ENCODE peak calls at places on chromosome 22, in ten cellular contexts. F is K562, Y is IMR-90, L is neural progenitor cell, G is astrocyte, B is PC-3, Z is H9, M is A549, V is fibroblast of lung, W is HCT116. N is an unnamed sample.

GRCh38 chr22:38296372-38296771 is 20.9 kb downstream of the CSNK1E start:
- DNase-seq in B (no peak), W (no peak), V (no peak), F (no peak), L (no peak), M (no peak), G (no peak), Z (no peak), Y (no peak), N (peak; percentile 70)

GRCh38 chr22:49289822-49290221 is 537.9 kb downstream of the BRD1 start:
- DNase-seq in W (no peak), L (no peak), B (no peak), V (no peak), Z (no peak), F (no peak), M (no peak), Y (no peak), G (no peak), N (no peak)

GRCh38 chr22:42192547-42192946 is 61.9 kb upstream of the CYP2D6 start:
- DNase-seq in G (no peak), W (no peak), L (no peak), F (no peak), Y (no peak), V (no peak), Z (no peak), M (no peak), B (no peak), N (no peak)

GRCh38 chr22:27993774-27994350 is 74.8 kb upstream of the PITPNB start:
- DNase-seq in L (no peak), Y (no peak), B (no peak), M (no peak), Z (no peak), G (no peak), F (no peak), W (no peak), V (no peak), N (no peak)

GRCh38 chr22:17783317-17783716 is 9.0 kb upstream of the BID start:
- DNase-seq in W (no peak), G (no peak), B (no peak), Z (no peak), V (no peak), Y (no peak), L (no peak), F (no peak), M (no peak), N (no peak)

GRCh38 chr22:27632451-27633295 is 168.9 kb downstream of the MN1 start:
- DNase-seq in B (no peak), M (no peak), Z (no peak), F (peak; percentile 40), L (no peak), V (no peak), Y (no peak), G (peak; percentile 29), W (no peak), N (peak; percentile 12)

GRCh38 chr22:16801088-16801487 is 24.1 kb downstream of the XKR3 start:
- DNase-seq in G (no peak), Y (no peak), B (no peak), M (no peak), L (no peak), V (no peak), Z (no peak), W (no peak), F (no peak), N (no peak)

GRCh38 chr22:43401661-43402060 is 10.2 kb upstream of the MPPED1 start:
- DNase-seq in F (no peak), Y (no peak), W (no peak), V (no peak), M (no peak), B (no peak), Z (no peak), L (no peak), G (no peak), N (no peak)

GRCh38 chr22:45879552-45879949 is 97.4 kb downstream of the WNT7B start:
- DNase-seq in V (no peak), M (no peak), F (no peak), Z (peak; percentile 11), B (no peak), G (no peak), W (no peak), Y (no peak), L (no peak), N (no peak)

GRCh38 chr22:31244044-31244942 is 32.2 kb downstream of the LIMK2 start:
- DNase-seq in F (no peak), W (peak; percentile 33), M (peak; percentile 63), Y (peak; percentile 80), Z (peak; percentile 83), G (peak; percentile 97), L (peak; percentile 46), B (peak; percentile 68), V (peak; percentile 61), N (peak; percentile 74)

GRCh38 chr22:24543068-24543675 is 11.8 kb downstream of the GUCD1 start:
- DNase-seq in F (no peak), L (no peak), W (no peak), B (no peak), V (no peak), G (no peak), Y (no peak), M (no peak), Z (no peak), N (no peak)

GRCh38 chr22:25782831-25783230 is 40.8 kb downstream of the MYO18B start:
- DNase-seq in Z (no peak), Y (no peak), F (no peak), L (no peak), V (no peak), B (no peak), M (no peak), W (no peak), G (no peak), N (no peak)

DNA sequence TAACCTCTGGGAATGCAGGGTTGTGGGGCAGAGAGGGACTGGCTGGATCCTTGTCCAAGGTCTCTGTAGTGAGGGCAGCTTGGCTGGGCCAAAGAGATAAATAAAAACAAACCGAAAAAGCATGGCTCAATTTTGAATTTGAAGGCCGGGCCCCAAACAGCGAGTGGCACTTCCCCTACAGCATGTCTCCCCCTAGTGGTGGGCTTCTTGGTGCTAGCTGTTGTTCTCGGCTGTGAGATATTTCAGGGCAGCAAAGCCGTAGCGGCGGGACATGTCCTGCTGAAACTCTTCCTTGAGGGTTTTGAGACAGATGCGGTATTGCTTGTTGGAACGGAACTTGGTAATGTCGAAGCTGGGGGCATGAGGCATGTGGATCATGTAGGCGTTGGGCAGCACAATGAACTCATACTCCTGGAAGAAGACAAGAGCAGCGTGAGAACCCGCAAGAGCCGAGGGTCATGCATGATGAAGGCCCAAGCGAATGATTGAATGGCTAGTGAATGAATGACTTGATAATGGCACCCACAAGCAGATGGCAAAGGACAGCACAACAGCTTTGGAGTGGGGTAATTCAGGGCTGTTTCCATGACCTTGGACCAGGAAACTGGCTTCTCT is 216.1 kb upstream of the SYN3 start:
- DNase-seq in Y (no peak), V (no peak), G (no peak), Z (peak; percentile 71), M (peak; percentile 22), B (no peak), L (peak; percentile 70), W (no peak), F (peak; percentile 35), N (no peak)
- TF ChIP-seq CTCF in Y (no peak), V (peak; percentile 21), G (no peak), Z (peak; percentile 86), M (no peak), B (peak; percentile 36), L (peak; percentile 77), W (no peak), F (peak; percentile 61), N (peak; percentile 70)

DNA sequence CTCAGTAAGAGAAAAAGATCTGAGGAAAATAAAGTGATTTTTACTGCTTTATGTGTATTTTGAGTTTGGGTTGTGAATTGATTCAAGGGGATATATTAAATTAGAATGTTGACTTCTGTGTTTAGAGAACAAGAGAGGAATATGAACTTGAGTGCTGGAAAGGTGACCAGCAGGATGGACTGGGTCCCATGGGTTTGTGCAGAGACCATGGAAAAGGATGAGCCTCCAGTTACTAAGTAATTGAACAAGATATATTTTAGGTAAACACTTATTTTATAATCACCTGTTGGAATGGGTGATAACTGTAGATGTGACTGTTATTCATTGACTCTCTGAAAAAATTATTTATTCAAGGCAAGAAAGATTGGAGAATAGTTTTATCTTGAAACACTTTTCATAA is 82.0 kb upstream of the TOP3B start:
- DNase-seq in F (no peak), Y (no peak), Z (no peak), M (no peak), B (no peak), G (no peak), L (no peak), V (no peak), W (no peak), N (no peak)
- H3K4me2 ChIP-seq in F (no peak overlapping the region), Y (no peak overlapping the region), Z (no peak overlapping the region), M (no peak overlapping the region), B (no peak overlapping the region), G (no peak overlapping the region), L (no peak overlapping the region), V (no peak overlapping the region), W (no peak overlapping the region), N (no peak overlapping the region)

GRCh38 chr22:47325249-47325648 is 562.8 kb downstream of the TBC1D22A start:
- DNase-seq in L (no peak), Z (no peak), B (no peak), F (no peak), W (no peak), M (no peak), Y (no peak), V (no peak), G (no peak), N (no peak)
- H3K4me1 ChIP-seq in L (no peaks in the 10 kb centered on the region), Z (no peaks in the 10 kb centered on the region), B (peaks cover 15% of the 10 kb centered on the region), F (no peaks in the 10 kb centered on the region), W (peaks cover 36% of the 10 kb centered on the region), M (peaks cover 15% of the 10 kb centered on the region), Y (peaks cover 4% of the 10 kb centered on the region), V (peaks cover 8% of the 10 kb centered on the region), G (peaks cover 18% of the 10 kb centered on the region), N (peaks cover 5% of the 10 kb centered on the region)

DNA sequence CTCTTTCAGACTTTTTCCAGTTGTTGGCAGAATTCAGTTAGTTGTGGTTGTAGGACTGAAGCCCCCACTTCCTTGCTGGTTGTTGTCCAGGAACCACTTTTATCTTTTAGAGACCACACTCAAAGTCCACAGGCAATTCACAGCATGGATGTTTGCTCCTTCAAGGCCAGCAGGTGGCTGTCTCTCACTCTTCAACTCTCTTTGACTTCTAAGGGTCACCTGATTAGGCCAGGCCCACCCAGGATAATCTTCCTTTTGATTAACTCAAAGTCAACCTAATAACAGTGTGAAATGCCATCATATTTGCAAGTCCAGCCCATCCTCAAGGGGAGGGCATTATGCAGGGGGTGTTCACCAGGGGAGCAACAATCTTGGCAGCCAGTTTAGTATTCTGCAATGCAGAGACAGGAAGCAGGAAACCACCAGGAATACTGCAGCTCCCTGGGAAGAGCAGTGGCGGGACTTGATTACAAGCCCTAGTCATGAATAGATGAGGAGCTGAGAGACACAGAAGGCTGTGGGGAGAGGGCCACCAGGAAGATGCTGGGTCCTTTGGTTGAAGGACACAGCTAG is 52.4 kb downstream of the LRRC74B start:
- DNase-seq in F (no peak), G (no peak), W (peak; percentile 35), Y (no peak), M (peak; percentile 37), V (no peak), L (no peak), Z (peak; percentile 19), B (no peak), N (no peak)
- TF ChIP-seq CTCF in F (no peak), G (no peak), W (peak; percentile 32), Y (no peak), M (no peak), V (no peak), L (no peak), Z (peak; percentile 32), B (peak; percentile 39), N (peak; percentile 22)

GRCh38 chr22:50298937-50299656 is 8.3 kb downstream of the PLXNB2 start:
- DNase-seq in G (no peak), L (peak; percentile 56), B (no peak), V (peak; percentile 18), F (no peak), Z (no peak), W (no peak), Y (peak; percentile 11), M (no peak), N (no peak)
- H3K4me2 ChIP-seq in G (peak overlapping the region; percentile 39), L (peak overlapping the region; percentile 94), B (no peak overlapping the region), V (peak overlapping the region; percentile 51), F (no peak overlapping the region), Z (no peak overlapping the region), W (peak overlapping the region; percentile 98), Y (no peak overlapping the region), M (no peak overlapping the region), N (no peak overlapping the region)

N was measured in PC-9.